ENCODE peak calls at places on chromosomes 6 and 20, in six cellular contexts. K is adrenal gland; S is tibial artery; A is fibroblast of lung; G is naive thymus-derived CD4-positive, alpha-beta T cell; T is astrocyte. M is an unnamed sample.
A peak's percentile ranks its signal among the peaks of the same experiment; 100 is the strongest.

GRCh38 chr6:31083742-31084354 is 28.5 kb downstream of the C6orf15 start:
- DNase-seq in K (peak; percentile 26), S (no peak), A (peak; percentile 78), G (no peak), T (peak; percentile 67), M (peak; percentile 52)

GRCh38 chr6:5968817-5969726 is 37.7 kb downstream of the NRN1 start:
- DNase-seq in K (peak; percentile 81), S (peak; percentile 60), A (peak; percentile 53), G (no peak), T (peak; percentile 42), M (peak; percentile 23)

GRCh38 chr20:38673731-38674177 is 50.5 kb upstream of the SLC32A1 start:
- DNase-seq in K (no peak), S (no peak), A (peak; percentile 13), G (no peak), T (peak; percentile 6), M (peak; percentile 13)

GRCh38 chr6:120198033-120198432 is 848.5 kb upstream of the MAN1A1 start:
- DNase-seq in K (peak; percentile 85), S (no peak), A (peak; percentile 82), G (no peak), T (peak; percentile 79), M (peak; percentile 92)

GRCh38 chr6:82246802-82247633 is 526 bp downstream of the IBTK start:
- DNase-seq in K (peak; percentile 70), S (peak; percentile 58), A (peak; percentile 55), G (no peak), T (peak; percentile 36), M (peak; percentile 22)

GRCh38 chr6:83853178-83853967 is at the start of gene RIPPLY2:
- DNase-seq in K (peak; percentile 25), S (no peak), A (peak; percentile 45), G (no peak), T (peak; percentile 28), M (no peak)

GRCh38 chr6:136639671-136640070 is 89.4 kb upstream of the MAP7 start:
- DNase-seq in K (no peak), S (no peak), A (no peak), G (no peak), T (no peak), M (no peak)

GRCh38 chr6:55082021-55082420 is 92.3 kb upstream of the HCRTR2 start:
- DNase-seq in K (no peak), S (no peak), A (no peak), G (no peak), T (no peak), M (peak; percentile 12)

GRCh38 chr20:1537731-1538058 is 19.8 kb downstream of the SIRPD start:
- DNase-seq in K (peak; percentile 27), S (peak; percentile 61), A (no peak), G (no peak), T (no peak), M (no peak)

GRCh38 chr6:14207493-14207892 is 89.9 kb downstream of the CD83 start:
- DNase-seq in K (no peak), S (no peak), A (no peak), G (no peak), T (no peak), M (no peak)

GRCh38 chr6:87070750-87071149 is 24.2 kb downstream of the CGA start:
- DNase-seq in K (no peak), S (no peak), A (no peak), G (no peak), T (no peak), M (no peak)

DNA sequence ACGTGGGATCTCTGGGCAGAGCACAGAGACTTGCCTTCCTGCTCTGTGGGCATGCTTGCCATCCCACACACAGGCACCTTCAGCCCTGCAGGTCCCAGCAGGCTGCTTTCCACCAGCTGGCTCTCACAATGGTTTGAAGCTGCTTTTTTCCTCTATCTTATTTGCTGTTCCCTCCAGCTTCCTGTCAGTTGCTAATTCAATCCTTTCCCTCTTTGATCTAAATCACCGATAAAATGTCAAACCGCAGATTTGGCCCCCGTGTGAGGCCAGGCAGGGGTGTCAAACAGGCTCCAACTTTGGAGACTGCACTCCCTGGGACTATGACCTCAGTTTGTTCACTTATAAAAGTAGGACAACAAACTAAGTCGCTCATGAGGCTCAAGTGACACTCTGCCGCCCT is 40.6 kb upstream of the PCMTD2 start:
- DNase-seq in K (no peak), S (no peak), A (no peak), G (no peak), T (no peak), M (peak; percentile 27)
- H3K27me3 ChIP-seq in K (no peaks in the 10 kb centered on the region), S (no peaks in the 10 kb centered on the region), A (peaks cover 21% of the 10 kb centered on the region), G (no peaks in the 10 kb centered on the region), T (peaks cover 25% of the 10 kb centered on the region), M (peaks cover 13% of the 10 kb centered on the region)

DNA sequence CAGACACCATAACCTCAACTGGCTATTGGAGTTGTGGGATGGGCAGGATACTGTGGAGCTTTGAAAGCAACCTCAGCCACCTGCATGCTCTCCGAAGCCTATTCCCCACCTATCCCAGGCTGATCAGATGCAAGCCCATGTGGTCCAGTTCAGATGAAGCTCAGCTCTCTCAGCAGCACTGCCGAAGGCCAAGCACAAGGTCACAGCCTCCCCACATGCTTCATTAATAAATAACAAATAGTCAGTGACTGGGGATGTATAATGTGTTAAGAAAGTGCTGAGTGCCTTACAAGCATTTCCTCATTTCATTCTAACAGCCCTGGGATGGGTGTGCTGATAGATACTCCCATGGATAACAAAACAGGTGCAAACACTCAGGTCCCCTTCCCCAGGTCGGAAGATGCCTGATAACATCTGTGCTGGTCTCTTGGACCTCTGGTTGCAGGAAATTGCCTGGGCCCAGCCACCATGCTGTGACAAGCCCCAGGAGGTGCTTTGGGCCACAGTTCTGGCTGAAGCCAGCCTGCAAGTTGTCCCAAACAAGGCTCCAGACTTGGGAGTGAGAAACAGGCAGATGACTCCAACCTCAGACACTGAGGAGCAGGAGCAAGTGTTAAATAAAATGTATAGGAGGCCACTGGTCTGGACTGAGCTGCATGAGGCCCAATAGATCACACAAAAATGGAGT is 3.7 kb downstream of the ACSS1 start:
- DNase-seq in K (no peak), S (no peak), A (no peak), G (no peak), T (no peak), M (no peak)
- H3K27me3 ChIP-seq in K (no peaks in the 10 kb centered on the region), S (no peaks in the 10 kb centered on the region), A (peaks cover 13% of the 10 kb centered on the region), G (no peaks in the 10 kb centered on the region), T (peaks cover 21% of the 10 kb centered on the region), M (peaks cover 1% of the 10 kb centered on the region)

GRCh38 chr6:11133281-11133680 is 21.8 kb upstream of the ERVFRD-1 start:
- DNase-seq in K (no peak), S (no peak), A (no peak), G (no peak), T (no peak), M (no peak)

GRCh38 chr6:11132191-11132590 is 20.7 kb upstream of the ERVFRD-1 start:
- DNase-seq in K (no peak), S (no peak), A (no peak), G (no peak), T (no peak), M (no peak)

GRCh38 chr6:11128608-11129007 is 17.1 kb upstream of the ERVFRD-1 start:
- DNase-seq in K (no peak), S (no peak), A (no peak), G (no peak), T (no peak), M (no peak)

GRCh38 chr6:11129908-11130565 is 18.5 kb upstream of the ERVFRD-1 start:
- DNase-seq in K (no peak), S (no peak), A (no peak), G (no peak), T (no peak), M (no peak)

DNA sequence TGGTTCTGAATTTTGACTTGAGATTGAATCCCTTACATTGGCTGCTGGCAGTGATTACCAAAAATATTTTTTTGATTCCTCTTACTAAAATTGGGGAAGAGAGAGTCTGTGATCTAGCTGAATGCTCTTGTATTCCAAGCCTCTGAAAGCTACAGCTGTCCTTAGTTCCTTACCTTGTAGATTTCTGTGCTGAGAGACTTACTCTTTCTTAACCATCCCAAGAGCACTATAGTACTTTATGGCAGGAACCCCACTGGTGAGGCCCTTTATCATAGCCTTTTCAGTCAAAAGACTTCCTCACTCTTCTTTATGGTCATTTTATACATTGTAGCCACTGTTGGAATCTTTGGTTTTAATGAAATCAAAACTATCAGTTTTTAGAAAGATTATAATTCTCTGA is 19.1 kb upstream of the ERVFRD-1 start:
- DNase-seq in K (no peak), S (no peak), A (no peak), G (no peak), T (no peak), M (no peak)
- H3K27me3 ChIP-seq in K (no peaks in the 10 kb centered on the region), S (no peaks in the 10 kb centered on the region), A (no peaks in the 10 kb centered on the region), G (no peaks in the 10 kb centered on the region), T (no peaks in the 10 kb centered on the region), M (no peaks in the 10 kb centered on the region)

DNA sequence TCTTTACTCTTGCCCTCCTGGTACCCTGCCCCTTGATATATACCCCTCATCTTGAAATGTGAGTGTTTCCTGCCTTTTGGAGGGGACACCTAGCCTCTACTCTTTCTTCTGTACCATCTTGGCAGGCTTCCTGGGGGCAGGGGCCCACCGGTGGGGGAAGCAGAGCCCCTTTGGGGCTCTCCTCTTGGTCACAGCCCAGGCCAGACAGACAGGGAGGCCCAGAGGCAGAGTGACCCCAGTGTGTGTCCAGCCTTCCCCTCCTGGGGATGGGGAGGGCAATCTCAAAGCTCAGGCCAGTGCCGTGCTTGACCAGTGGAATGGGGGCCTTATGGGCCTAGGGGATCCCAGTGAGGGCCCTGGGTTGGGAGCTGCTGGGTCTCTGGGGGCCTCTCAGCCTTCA is 3.6 kb downstream of the ADAM33 start:
- DNase-seq in K (no peak), S (no peak), A (no peak), G (no peak), T (no peak), M (no peak)
- H3K27me3 ChIP-seq in K (peaks cover 31% of the 10 kb centered on the region), S (no peaks in the 10 kb centered on the region), A (no peaks in the 10 kb centered on the region), G (no peaks in the 10 kb centered on the region), T (peaks cover 23% of the 10 kb centered on the region), M (peaks cover 37% of the 10 kb centered on the region)

GRCh38 chr20:64160536-64161495 is 3.4 kb upstream of the MYT1 start:
- DNase-seq in K (no peak), S (no peak), A (no peak), G (no peak), T (no peak), M (no peak)

GRCh38 chr20:64164123-64164836 is at the start of gene MYT1:
- DNase-seq in K (no peak), S (no peak), A (no peak), G (no peak), T (no peak), M (no peak)

GRCh38 chr20:64163776-64164122 is 503 bp upstream of the MYT1 start:
- DNase-seq in K (no peak), S (no peak), A (no peak), G (no peak), T (no peak), M (no peak)

GRCh38 chr20:64161595-64162238 is 2.5 kb upstream of the MYT1 start:
- DNase-seq in K (peak; percentile 69), S (no peak), A (peak; percentile 47), G (peak; percentile 12), T (peak; percentile 23), M (peak; percentile 32)

DNA sequence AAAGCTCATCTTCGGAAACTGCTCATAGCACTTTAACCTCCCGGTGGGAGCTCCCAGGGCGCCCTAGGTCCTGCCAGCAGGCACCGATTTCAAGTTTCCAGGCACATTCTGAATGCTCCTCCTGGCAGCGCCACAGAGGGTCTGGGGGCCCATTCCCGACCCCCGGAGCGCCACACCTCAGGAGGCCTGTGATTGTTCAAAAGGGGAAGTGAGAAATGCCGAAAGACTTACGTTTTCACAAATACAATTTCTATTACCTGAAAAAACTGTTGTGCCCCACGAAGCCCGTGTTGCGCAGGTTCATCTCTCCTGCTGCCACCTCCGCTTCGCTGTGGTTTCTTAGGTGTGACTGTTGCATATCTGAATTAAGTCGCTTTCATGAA is 2.0 kb upstream of the MYT1 start:
- DNase-seq in K (no peak), S (no peak), A (no peak), G (no peak), T (no peak), M (no peak)
- H3K27me3 ChIP-seq in K (peaks cover 35% of the 10 kb centered on the region), S (no peaks in the 10 kb centered on the region), A (peaks cover 21% of the 10 kb centered on the region), G (no peaks in the 10 kb centered on the region), T (peaks cover 58% of the 10 kb centered on the region), M (peaks cover 13% of the 10 kb centered on the region)

GRCh38 chr6:41504526-41505021 is 41.6 kb upstream of the FOXP4 start:
- DNase-seq in K (no peak), S (no peak), A (peak; percentile 53), G (no peak), T (peak; percentile 42), M (no peak)
- H3K27me3 ChIP-seq in K (peaks cover 9% of the 10 kb centered on the region), S (no peaks in the 10 kb centered on the region), A (peaks cover 20% of the 10 kb centered on the region), G (peaks cover 5% of the 10 kb centered on the region), T (peaks cover 29% of the 10 kb centered on the region), M (peaks cover 8% of the 10 kb centered on the region)